ENCODE peak calls at places on chromosomes 6 and 20, in eight cellular contexts. One of them, this sample, is unnamed.

GRCh38 chr20:34302312-34302722 is 838 bp downstream of the AHCY start:
- DNase-seq in osteocyte: no peak
- DNase-seq in AG04450: no peak
- DNase-seq in neural crest cell: no peak
- DNase-seq in mucosa of descending colon: no peak
- DNase-seq in dorsolateral prefrontal cortex: no peak
- DNase-seq in endothelial cell of umbilical vein: no peak
- DNase-seq in AG10803: peak; percentile 59
- DNase-seq in this sample: no peak

GRCh38 chr20:19830351-19830750 is 72.3 kb downstream of the RIN2 start:
- DNase-seq in endothelial cell of umbilical vein: peak; percentile 59
- DNase-seq in osteocyte: no peak
- DNase-seq in dorsolateral prefrontal cortex: no peak
- DNase-seq in mucosa of descending colon: no peak
- DNase-seq in neural crest cell: no peak
- DNase-seq in AG04450: no peak
- DNase-seq in AG10803: no peak
- DNase-seq in this sample: no peak

GRCh38 chr6:4805553-4806307 is 29.5 kb downstream of the CDYL start:
- DNase-seq in osteocyte: no peak
- DNase-seq in endothelial cell of umbilical vein: peak; percentile 41
- DNase-seq in AG04450: no peak
- DNase-seq in mucosa of descending colon: peak; percentile 82
- DNase-seq in dorsolateral prefrontal cortex: peak; percentile 77
- DNase-seq in AG10803: peak; percentile 34
- DNase-seq in neural crest cell: peak; percentile 18
- DNase-seq in this sample: no peak

GRCh38 chr6:137731960-137732616 is 135.0 kb upstream of the TNFAIP3 start:
- DNase-seq in mucosa of descending colon: no peak
- DNase-seq in endothelial cell of umbilical vein: peak; percentile 44
- DNase-seq in AG10803: peak; percentile 82
- DNase-seq in AG04450: no peak
- DNase-seq in dorsolateral prefrontal cortex: no peak
- DNase-seq in osteocyte: no peak
- DNase-seq in neural crest cell: no peak
- DNase-seq in this sample: no peak

GRCh38 chr6:169014681-169015080 is 239.0 kb downstream of the THBS2 start:
- DNase-seq in osteocyte: no peak
- DNase-seq in AG10803: no peak
- DNase-seq in neural crest cell: no peak
- DNase-seq in AG04450: no peak
- DNase-seq in endothelial cell of umbilical vein: no peak
- DNase-seq in mucosa of descending colon: no peak
- DNase-seq in dorsolateral prefrontal cortex: no peak
- DNase-seq in this sample: no peak

GRCh38 chr6:19719691-19720127 is 117.5 kb upstream of the ID4 start:
- DNase-seq in AG10803: peak; percentile 79
- DNase-seq in mucosa of descending colon: no peak
- DNase-seq in dorsolateral prefrontal cortex: no peak
- DNase-seq in AG04450: peak; percentile 49
- DNase-seq in neural crest cell: peak; percentile 58
- DNase-seq in endothelial cell of umbilical vein: no peak
- DNase-seq in osteocyte: no peak
- DNase-seq in this sample: no peak

GRCh38 chr6:128757961-128758360 is 125.0 kb upstream of the LAMA2 start:
- DNase-seq in mucosa of descending colon: no peak
- DNase-seq in AG10803: no peak
- DNase-seq in osteocyte: no peak
- DNase-seq in neural crest cell: no peak
- DNase-seq in dorsolateral prefrontal cortex: no peak
- DNase-seq in endothelial cell of umbilical vein: no peak
- DNase-seq in AG04450: no peak
- DNase-seq in this sample: no peak

GRCh38 chr6:132733814-132734213 is 20.0 kb upstream of the VNN1 start:
- DNase-seq in endothelial cell of umbilical vein: no peak
- DNase-seq in neural crest cell: no peak
- DNase-seq in dorsolateral prefrontal cortex: no peak
- DNase-seq in AG04450: no peak
- DNase-seq in AG10803: no peak
- DNase-seq in osteocyte: no peak
- DNase-seq in mucosa of descending colon: no peak
- DNase-seq in this sample: no peak

GRCh38 chr20:15011631-15012030 is 674.2 kb upstream of the FLRT3 start:
- DNase-seq in osteocyte: no peak
- DNase-seq in AG04450: no peak
- DNase-seq in neural crest cell: no peak
- DNase-seq in endothelial cell of umbilical vein: no peak
- DNase-seq in AG10803: no peak
- DNase-seq in dorsolateral prefrontal cortex: no peak
- DNase-seq in mucosa of descending colon: no peak
- DNase-seq in this sample: no peak

GRCh38 chr20:31751126-31751525 is 12.0 kb downstream of the TPX2 start:
- DNase-seq in neural crest cell: no peak
- DNase-seq in endothelial cell of umbilical vein: no peak
- DNase-seq in AG10803: peak; percentile 98
- DNase-seq in osteocyte: no peak
- DNase-seq in AG04450: peak; percentile 78
- DNase-seq in mucosa of descending colon: no peak
- DNase-seq in dorsolateral prefrontal cortex: no peak
- DNase-seq in this sample: no peak

GRCh38 chr6:130575971-130576370 is 210.2 kb downstream of the TMEM200A start:
- DNase-seq in AG04450: no peak
- DNase-seq in dorsolateral prefrontal cortex: no peak
- DNase-seq in mucosa of descending colon: peak; percentile 19
- DNase-seq in osteocyte: no peak
- DNase-seq in endothelial cell of umbilical vein: no peak
- DNase-seq in neural crest cell: no peak
- DNase-seq in AG10803: no peak
- DNase-seq in this sample: no peak

GRCh38 chr6:138958595-138958994 is 29.5 kb downstream of the REPS1 start:
- DNase-seq in AG04450: no peak
- DNase-seq in dorsolateral prefrontal cortex: no peak
- DNase-seq in mucosa of descending colon: no peak
- DNase-seq in osteocyte: no peak
- DNase-seq in endothelial cell of umbilical vein: no peak
- DNase-seq in neural crest cell: no peak
- DNase-seq in AG10803: no peak
- DNase-seq in this sample: no peak

GRCh38 chr6:63121166-63121565 is 90.1 kb upstream of the FKBP1C start:
- DNase-seq in osteocyte: no peak
- DNase-seq in AG10803: no peak
- DNase-seq in mucosa of descending colon: no peak
- DNase-seq in dorsolateral prefrontal cortex: no peak
- DNase-seq in AG04450: no peak
- DNase-seq in neural crest cell: no peak
- DNase-seq in endothelial cell of umbilical vein: no peak
- DNase-seq in this sample: no peak
- TF ChIP-seq CTCF in osteocyte: no peak
- TF ChIP-seq CTCF in AG10803: no peak
- TF ChIP-seq CTCF in mucosa of descending colon: no peak
- TF ChIP-seq CTCF in dorsolateral prefrontal cortex: no peak
- TF ChIP-seq CTCF in AG04450: no peak
- TF ChIP-seq CTCF in neural crest cell: no peak
- TF ChIP-seq CTCF in endothelial cell of umbilical vein: no peak
- TF ChIP-seq CTCF in this sample: no peak

DNA sequence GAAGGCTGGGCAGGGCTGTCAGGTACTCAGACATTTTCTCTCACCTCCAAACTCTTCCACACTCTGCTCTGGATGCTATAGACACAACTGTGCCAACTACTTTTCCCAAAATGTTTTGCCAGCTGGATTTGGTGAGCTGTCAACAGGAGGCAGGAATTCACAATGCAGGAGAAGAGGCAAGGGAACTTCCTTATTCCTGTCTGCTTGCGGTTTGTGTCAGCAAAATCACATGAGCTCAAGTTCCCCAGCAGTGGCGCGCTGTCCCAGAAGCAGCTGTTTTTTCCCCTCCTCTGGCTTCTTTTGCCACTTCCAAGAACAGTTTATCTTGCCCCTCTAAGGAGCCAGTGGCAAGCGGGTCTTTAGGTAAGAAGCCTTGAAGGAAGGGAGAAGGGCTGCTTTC is 608.2 kb downstream of the PRKN start:
- DNase-seq in AG10803: peak; percentile 59
- DNase-seq in osteocyte: no peak
- DNase-seq in AG04450: no peak
- DNase-seq in neural crest cell: no peak
- DNase-seq in dorsolateral prefrontal cortex: peak; percentile 36
- DNase-seq in mucosa of descending colon: no peak
- DNase-seq in endothelial cell of umbilical vein: no peak
- DNase-seq in this sample: peak; percentile 61
- TF ChIP-seq CTCF in AG10803: peak; percentile 43
- TF ChIP-seq CTCF in osteocyte: peak; percentile 37
- TF ChIP-seq CTCF in AG04450: no peak
- TF ChIP-seq CTCF in neural crest cell: no peak
- TF ChIP-seq CTCF in dorsolateral prefrontal cortex: no peak
- TF ChIP-seq CTCF in mucosa of descending colon: no peak
- TF ChIP-seq CTCF in endothelial cell of umbilical vein: no peak
- TF ChIP-seq CTCF in this sample: no peak

GRCh38 chr6:8082954-8083858 is 19.0 kb upstream of the BLOC1S5 start:
- DNase-seq in mucosa of descending colon: no peak
- DNase-seq in dorsolateral prefrontal cortex: no peak
- DNase-seq in osteocyte: no peak
- DNase-seq in AG04450: peak; percentile 59
- DNase-seq in AG10803: peak; percentile 82
- DNase-seq in endothelial cell of umbilical vein: peak; percentile 95
- DNase-seq in neural crest cell: no peak
- DNase-seq in this sample: no peak
- TF ChIP-seq CTCF in mucosa of descending colon: no peak
- TF ChIP-seq CTCF in dorsolateral prefrontal cortex: no peak
- TF ChIP-seq CTCF in osteocyte: no peak
- TF ChIP-seq CTCF in AG04450: no peak
- TF ChIP-seq CTCF in AG10803: no peak
- TF ChIP-seq CTCF in endothelial cell of umbilical vein: no peak
- TF ChIP-seq CTCF in neural crest cell: no peak
- TF ChIP-seq CTCF in this sample: no peak

GRCh38 chr6:7008451-7008988 is 99.2 kb upstream of the RREB1 start:
- DNase-seq in AG10803: no peak
- DNase-seq in osteocyte: no peak
- DNase-seq in AG04450: no peak
- DNase-seq in dorsolateral prefrontal cortex: no peak
- DNase-seq in endothelial cell of umbilical vein: no peak
- DNase-seq in mucosa of descending colon: no peak
- DNase-seq in neural crest cell: no peak
- DNase-seq in this sample: no peak
- TF ChIP-seq CTCF in AG10803: no peak
- TF ChIP-seq CTCF in osteocyte: no peak
- TF ChIP-seq CTCF in AG04450: no peak
- TF ChIP-seq CTCF in dorsolateral prefrontal cortex: no peak
- TF ChIP-seq CTCF in endothelial cell of umbilical vein: no peak
- TF ChIP-seq CTCF in mucosa of descending colon: no peak
- TF ChIP-seq CTCF in neural crest cell: no peak
- TF ChIP-seq CTCF in this sample: no peak

This sample was measured in CD14-positive monocyte.